ENCODE peak calls at places on chromosomes 3 and 15, in six cellular contexts. One of them, this sample, is unnamed.

GRCh38 chr3:53149006-53149690 is 11.9 kb upstream of the PRKCD start:
- DNase-seq in GM23248: no peak
- DNase-seq in mammary epithelial cell: no peak
- DNase-seq in PC-3: no peak
- DNase-seq in GM23338: no peak
- DNase-seq in hepatocyte: no peak
- DNase-seq in this sample: no peak

GRCh38 chr3:39404943-39405686 is 1.4 kb upstream of the RPSA start:
- DNase-seq in hepatocyte: no peak
- DNase-seq in mammary epithelial cell: no peak
- DNase-seq in GM23248: no peak
- DNase-seq in PC-3: no peak
- DNase-seq in GM23338: peak
- DNase-seq in this sample: no peak

GRCh38 chr15:80434926-80435720 is 30.9 kb downstream of the ARNT2 start:
- DNase-seq in PC-3: no peak
- DNase-seq in GM23248: no peak
- DNase-seq in hepatocyte: no peak
- DNase-seq in mammary epithelial cell: no peak
- DNase-seq in GM23338: no peak
- DNase-seq in this sample: no peak

GRCh38 chr15:41465822-41466421 is 27.8 kb upstream of the ITPKA start:
- DNase-seq in GM23248: peak
- DNase-seq in mammary epithelial cell: peak
- DNase-seq in hepatocyte: peak
- DNase-seq in PC-3: peak
- DNase-seq in GM23338: peak
- DNase-seq in this sample: peak

GRCh38 chr15:79004336-79004735 is 59.5 kb upstream of the CTSH start:
- DNase-seq in GM23338: peak
- DNase-seq in GM23248: peak
- DNase-seq in mammary epithelial cell: peak
- DNase-seq in hepatocyte: peak
- DNase-seq in PC-3: peak
- DNase-seq in this sample: peak

GRCh38 chr3:126964261-126964660 is 18.7 kb upstream of the PLXNA1 start:
- DNase-seq in PC-3: no peak
- DNase-seq in hepatocyte: no peak
- DNase-seq in GM23248: no peak
- DNase-seq in GM23338: no peak
- DNase-seq in mammary epithelial cell: no peak
- DNase-seq in this sample: no peak

GRCh38 chr3:138620431-138620830 is 11.9 kb downstream of the FAIM start:
- DNase-seq in GM23248: no peak
- DNase-seq in GM23338: no peak
- DNase-seq in mammary epithelial cell: no peak
- DNase-seq in PC-3: no peak
- DNase-seq in hepatocyte: no peak
- DNase-seq in this sample: no peak

GRCh38 chr3:12638105-12638504 is 25.8 kb downstream of the RAF1 start:
- DNase-seq in GM23248: peak
- DNase-seq in PC-3: peak
- DNase-seq in GM23338: no peak
- DNase-seq in hepatocyte: no peak
- DNase-seq in mammary epithelial cell: no peak
- DNase-seq in this sample: peak

GRCh38 chr15:101372149-101372577 is 77.1 kb upstream of the SNRPA1 start:
- DNase-seq in hepatocyte: peak
- DNase-seq in GM23338: no peak
- DNase-seq in PC-3: peak
- DNase-seq in mammary epithelial cell: no peak
- DNase-seq in GM23248: peak
- DNase-seq in this sample: no peak

GRCh38 chr3:11718582-11719405 is 75.1 kb upstream of the VGLL4 start:
- DNase-seq in PC-3: peak
- DNase-seq in GM23248: peak
- DNase-seq in mammary epithelial cell: peak
- DNase-seq in hepatocyte: peak
- DNase-seq in GM23338: peak
- DNase-seq in this sample: peak

GRCh38 chr3:147409143-147410121 is at the start of gene ZIC1:
- DNase-seq in PC-3: no peak
- DNase-seq in mammary epithelial cell: no peak
- DNase-seq in hepatocyte: no peak
- DNase-seq in GM23248: peak
- DNase-seq in GM23338: peak
- DNase-seq in this sample: peak
- TF ChIP-seq EZH2 in PC-3: no peak
- TF ChIP-seq EZH2 in mammary epithelial cell: no peak
- TF ChIP-seq EZH2 in hepatocyte: peak
- TF ChIP-seq EZH2 in GM23248: no peak
- TF ChIP-seq EZH2 in GM23338: peak
- TF ChIP-seq EZH2 in this sample: no peak

DNA sequence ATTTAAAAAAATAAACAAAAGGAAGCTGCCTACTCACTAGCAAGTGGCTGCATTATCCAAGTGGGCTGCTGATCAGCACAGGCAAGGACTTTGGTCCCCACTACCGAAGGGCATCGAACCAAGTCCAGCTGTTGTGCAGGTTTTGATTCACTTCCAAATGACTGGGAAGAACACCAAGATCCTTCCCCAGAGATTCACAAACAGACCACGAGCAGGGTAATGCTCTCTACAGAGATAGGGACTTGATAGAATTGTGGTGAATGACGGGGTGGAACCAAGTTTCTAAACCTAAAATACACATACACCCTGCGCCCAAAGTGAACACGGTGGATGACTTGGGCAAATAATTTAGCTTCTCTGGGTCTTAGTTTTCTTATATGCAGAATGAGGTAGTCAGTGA is 203.7 kb upstream of the ICE2 start:
- DNase-seq in GM23248: peak
- DNase-seq in hepatocyte: no peak
- DNase-seq in GM23338: no peak
- DNase-seq in mammary epithelial cell: no peak
- DNase-seq in PC-3: no peak
- DNase-seq in this sample: no peak
- H3K4me2 ChIP-seq in GM23248: peak
- H3K4me2 ChIP-seq in hepatocyte: no peak
- H3K4me2 ChIP-seq in GM23338: no peak
- H3K4me2 ChIP-seq in mammary epithelial cell: no peak
- H3K4me2 ChIP-seq in PC-3: no peak
- H3K4me2 ChIP-seq in this sample: no peak

DNA sequence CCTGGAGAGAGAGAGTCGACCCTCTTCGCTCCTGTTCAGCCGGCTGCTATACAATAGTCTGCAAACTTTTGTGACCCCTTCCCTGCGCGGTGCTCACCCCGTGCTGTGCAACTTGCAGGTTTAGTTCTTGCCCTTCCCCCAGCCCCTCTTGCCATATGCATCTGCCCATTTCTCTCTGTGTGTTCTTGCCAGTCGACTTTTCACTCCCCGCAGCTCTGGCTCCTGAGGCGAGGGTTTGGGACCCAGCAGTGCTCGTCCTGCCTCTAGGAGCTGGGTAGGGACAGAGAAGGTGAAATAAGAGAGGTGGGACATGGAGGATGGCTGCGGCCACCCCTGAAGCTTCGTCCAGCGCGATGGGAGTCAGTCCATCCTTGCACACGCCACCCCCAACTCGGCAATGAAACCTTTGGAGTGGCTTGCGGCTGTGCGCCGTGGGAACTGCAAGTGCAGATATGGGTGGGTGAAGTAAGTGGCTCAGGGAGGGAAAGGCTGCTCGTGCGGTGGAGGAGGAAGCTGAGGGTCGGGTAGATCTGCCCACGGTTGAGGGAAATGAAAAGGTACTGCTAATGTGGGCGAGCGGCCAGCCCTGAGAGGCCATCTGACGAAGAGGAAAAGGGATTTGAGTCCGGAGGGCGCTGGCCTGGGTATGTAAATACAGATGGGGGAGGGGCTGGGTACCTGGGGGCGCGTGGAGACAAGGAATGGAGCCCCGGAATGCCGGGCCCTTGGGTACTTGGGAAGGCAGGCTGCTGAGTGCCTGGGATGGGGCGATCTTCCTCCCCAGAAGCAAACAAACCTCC is 1.0 kb downstream of the LRRC3B start:
- DNase-seq in GM23248: no peak
- DNase-seq in mammary epithelial cell: no peak
- DNase-seq in PC-3: no peak
- DNase-seq in GM23338: peak
- DNase-seq in hepatocyte: peak
- DNase-seq in this sample: no peak
- TF ChIP-seq EZH2 in GM23248: no peak
- TF ChIP-seq EZH2 in mammary epithelial cell: no peak
- TF ChIP-seq EZH2 in PC-3: no peak
- TF ChIP-seq EZH2 in GM23338: peak
- TF ChIP-seq EZH2 in hepatocyte: peak
- TF ChIP-seq EZH2 in this sample: no peak

DNA sequence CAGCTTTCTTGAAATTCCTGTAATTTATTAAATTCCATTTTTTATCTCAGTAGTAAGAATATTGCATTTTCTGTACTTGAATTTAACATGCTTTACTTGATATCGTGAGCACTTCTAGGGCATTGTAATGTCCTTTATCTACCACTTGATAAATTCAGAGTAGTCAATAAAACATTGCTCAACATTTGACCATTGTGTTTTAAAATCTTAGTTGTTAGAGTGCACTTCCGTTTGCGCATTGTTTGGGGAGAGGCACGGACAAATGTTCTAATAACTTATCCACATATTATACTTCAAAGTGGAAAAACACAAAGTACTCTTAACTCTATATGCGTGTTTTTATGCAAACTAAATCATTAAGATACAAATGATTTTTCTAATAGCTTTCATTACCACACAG is 444 bp downstream of the FAM227B start:
- DNase-seq in GM23338: peak
- DNase-seq in PC-3: peak
- DNase-seq in hepatocyte: no peak
- DNase-seq in mammary epithelial cell: peak
- DNase-seq in GM23248: peak
- DNase-seq in this sample: peak
- H3K4me2 ChIP-seq in GM23338: peak
- H3K4me2 ChIP-seq in PC-3: peak
- H3K4me2 ChIP-seq in hepatocyte: peak
- H3K4me2 ChIP-seq in mammary epithelial cell: peak
- H3K4me2 ChIP-seq in GM23248: peak
- H3K4me2 ChIP-seq in this sample: peak

DNA sequence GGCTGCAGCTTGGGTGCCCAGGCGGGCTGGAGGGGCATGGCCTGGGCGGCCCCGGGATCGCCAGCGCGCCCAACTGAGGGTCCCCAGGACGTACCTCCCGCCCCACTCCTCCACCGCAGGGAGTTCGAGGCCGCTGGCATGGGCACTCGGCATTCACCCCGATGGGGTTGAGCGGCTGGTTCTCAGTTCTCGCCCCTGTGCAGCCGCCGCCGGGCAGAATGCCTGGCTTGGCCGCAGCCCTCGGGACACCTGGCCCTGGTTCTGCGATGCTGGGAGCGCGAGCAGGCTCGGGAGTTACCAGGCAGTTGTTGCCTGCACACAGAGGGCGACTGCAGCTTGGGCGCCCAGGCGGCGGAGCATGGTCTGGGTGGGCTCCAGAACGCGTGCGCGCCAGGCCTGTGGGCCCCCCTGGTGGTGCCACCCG is 121.4 kb downstream of the LMLN start:
- DNase-seq in GM23338: peak
- DNase-seq in mammary epithelial cell: no peak
- DNase-seq in GM23248: no peak
- DNase-seq in hepatocyte: no peak
- DNase-seq in PC-3: no peak
- DNase-seq in this sample: no peak
- TF ChIP-seq EZH2 in GM23338: no peak
- TF ChIP-seq EZH2 in mammary epithelial cell: peak
- TF ChIP-seq EZH2 in GM23248: peak
- TF ChIP-seq EZH2 in hepatocyte: no peak
- TF ChIP-seq EZH2 in PC-3: no peak
- TF ChIP-seq EZH2 in this sample: peak

DNA sequence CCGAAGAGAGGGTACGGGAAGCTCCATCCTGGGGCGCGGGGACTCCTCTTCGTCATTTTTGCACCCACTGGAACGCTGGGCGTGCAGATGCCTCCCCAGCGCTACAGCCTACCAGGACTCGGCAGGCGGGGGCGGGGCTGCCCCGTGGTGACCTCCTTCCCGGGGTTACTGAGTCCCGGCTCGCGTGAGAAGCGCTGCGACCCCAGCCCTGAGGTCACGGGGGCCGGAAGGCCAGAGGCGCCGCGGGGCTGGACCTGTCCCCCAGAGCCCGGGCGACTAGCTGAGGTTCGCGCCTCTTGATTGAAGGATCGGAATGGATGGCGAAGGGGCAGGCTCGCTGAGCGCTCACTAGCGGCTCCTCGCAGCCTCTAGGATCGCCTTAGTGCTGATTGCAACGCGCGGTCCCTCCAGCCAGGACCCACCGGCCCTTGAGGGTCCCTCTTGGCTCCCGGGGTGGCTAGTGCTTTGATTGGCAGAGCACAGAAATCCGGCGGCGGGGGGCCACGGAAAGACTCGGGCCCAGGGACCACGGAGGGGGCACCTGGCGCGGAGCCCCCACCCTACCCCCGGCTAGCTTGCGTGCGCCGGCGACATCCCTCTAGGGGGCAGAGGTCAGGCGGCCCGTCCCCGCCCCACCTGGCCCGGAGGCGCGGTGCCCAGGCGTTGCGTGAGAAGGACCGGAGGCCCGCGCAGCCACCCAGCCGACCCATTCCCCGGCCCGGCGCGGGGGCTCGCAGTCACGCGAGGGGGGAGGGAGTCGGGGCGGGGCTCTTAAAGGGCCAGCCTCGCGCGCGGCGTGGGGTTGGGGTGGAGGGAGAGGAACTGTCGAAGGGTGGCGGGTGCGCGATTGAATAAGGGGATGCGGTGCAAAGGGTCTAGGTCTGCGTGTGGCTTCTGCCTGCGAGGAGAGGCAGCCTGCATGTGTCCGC is 781 bp upstream of the CYP1A1 start:
- DNase-seq in mammary epithelial cell: peak
- DNase-seq in hepatocyte: peak
- DNase-seq in GM23338: peak
- DNase-seq in GM23248: peak
- DNase-seq in PC-3: peak
- DNase-seq in this sample: no peak
- H3K4me2 ChIP-seq in mammary epithelial cell: peak
- H3K4me2 ChIP-seq in hepatocyte: peak
- H3K4me2 ChIP-seq in GM23338: peak
- H3K4me2 ChIP-seq in GM23248: peak
- H3K4me2 ChIP-seq in PC-3: peak
- H3K4me2 ChIP-seq in this sample: peak

GRCh38 chr15:51737538-51738305 is at the start of gene LYSMD2:
- DNase-seq in mammary epithelial cell: peak
- DNase-seq in GM23248: peak
- DNase-seq in PC-3: peak
- DNase-seq in hepatocyte: peak
- DNase-seq in GM23338: peak
- DNase-seq in this sample: no peak
- TF ChIP-seq EZH2 in mammary epithelial cell: no peak
- TF ChIP-seq EZH2 in GM23248: no peak
- TF ChIP-seq EZH2 in PC-3: no peak
- TF ChIP-seq EZH2 in hepatocyte: no peak
- TF ChIP-seq EZH2 in GM23338: no peak
- TF ChIP-seq EZH2 in this sample: no peak

GRCh38 chr3:184110316-184110725 is 13.5 kb downstream of the HTR3E start:
- DNase-seq in mammary epithelial cell: peak
- DNase-seq in PC-3: peak
- DNase-seq in hepatocyte: no peak
- DNase-seq in GM23248: peak
- DNase-seq in GM23338: peak
- DNase-seq in this sample: peak
- H3K4me2 ChIP-seq in mammary epithelial cell: no peak
- H3K4me2 ChIP-seq in PC-3: peak
- H3K4me2 ChIP-seq in hepatocyte: no peak
- H3K4me2 ChIP-seq in GM23248: no peak
- H3K4me2 ChIP-seq in GM23338: no peak
- H3K4me2 ChIP-seq in this sample: peak